ENCODE peak calls at places on chromosomes 4 and X, in seven cellular contexts. E is iPS-NIHi11; B is mesenchymal stem cell; T is CD8-positive, alpha-beta T cell; L is foreskin keratinocyte; P is fibroblast of the conjunctiva; V is HFFc6. M is an unnamed sample.

GRCh38 chr4:32768664-32769389 is 2048.7 kb downstream of the PCDH7 start:
- DNase-seq in V (no peak), T (no peak), P (no peak), E (no peak), B (no peak), L (no peak), M (no peak)

GRCh38 chrX:134171661-134172587 is 65.1 kb upstream of the CCDC160 start:
- DNase-seq in V (no peak), B (peak), L (no peak), T (no peak), E (peak), P (no peak), M (no peak)

GRCh38 chr4:73577371-73577770 is 42.9 kb downstream of the RASSF6 start:
- DNase-seq in P (no peak), B (no peak), T (no peak), E (no peak), L (no peak), V (no peak), M (no peak)

GRCh38 chr4:6720202-6720699 is 4.3 kb downstream of the BLOC1S4 start:
- DNase-seq in V (peak), B (peak), L (no peak), P (peak), E (peak), T (peak), M (peak)

GRCh38 chr4:183356173-183356825 is 34.1 kb upstream of the CLDN24 start:
- DNase-seq in L (no peak), T (no peak), B (no peak), V (no peak), E (no peak), P (no peak), M (no peak)

GRCh38 chr4:121072836-121073362 is 564 bp upstream of the NDNF start:
- DNase-seq in P (no peak), V (no peak), T (peak), E (no peak), L (no peak), B (no peak), M (no peak)

GRCh38 chr4:128579454-128579853 is 230.0 kb upstream of the JADE1 start:
- DNase-seq in E (no peak), B (no peak), P (no peak), T (no peak), L (no peak), V (no peak), M (no peak)

GRCh38 chr4:61336488-61336887 is 136.4 kb downstream of the ADGRL3 start:
- DNase-seq in E (no peak), V (no peak), P (no peak), T (no peak), L (no peak), B (no peak), M (no peak)